ENCODE peak calls at places on chromosomes 7 and 10, in nine cellular contexts. J is H9, C is stomach, U is BE2C, V is nephron progenitor cell, K is IMR-90, B is type B pancreatic cell, N is Calu3, P is esophagus squamous epithelium. E is an unnamed sample.

GRCh38 chr10:1413256-1413655 is 324.1 kb downstream of the ADARB2 start:
- DNase-seq in J (no peak), C (peak; percentile 4), U (no peak), V (no peak), K (no peak), B (no peak), N (no peak), P (no peak), E (no peak)

GRCh38 chr7:107538001-107538400 is 25.7 kb downstream of the COG5 start:
- DNase-seq in J (no peak), C (peak; percentile 79), U (no peak), V (no peak), K (no peak), B (no peak), N (no peak), P (no peak), E (no peak)

GRCh38 chr7:112238852-112239610 is 32.5 kb downstream of the ZNF277 start:
- DNase-seq in J (no peak), C (no peak), U (no peak), V (no peak), K (peak; percentile 41), B (no peak), N (no peak), P (no peak), E (no peak)

GRCh38 chr7:107180378-107180777 is 11.6 kb downstream of the HBP1 start:
- DNase-seq in J (no peak), C (peak; percentile 50), U (peak; percentile 25), V (no peak), K (peak; percentile 88), B (no peak), N (peak; percentile 12), P (no peak), E (peak; percentile 73)

GRCh38 chr7:4123823-4124222 is 558.3 kb upstream of the FOXK1 start:
- DNase-seq in J (no peak), C (no peak), U (no peak), V (no peak), K (peak; percentile 6), B (no peak), N (peak; percentile 55), P (no peak), E (no peak)

GRCh38 chr10:33352154-33352553 is 17.7 kb upstream of the NRP1 start:
- DNase-seq in J (no peak), C (no peak), U (no peak), V (no peak), K (peak; percentile 91), B (no peak), N (no peak), P (no peak), E (peak; percentile 32)

GRCh38 chr10:97721871-97722780 is 8.6 kb downstream of the MARVELD1 start:
- DNase-seq in J (no peak), C (no peak), U (no peak), V (no peak), K (no peak), B (no peak), N (no peak), P (no peak), E (no peak)

GRCh38 chr7:23168111-23168885 is 13.6 kb upstream of the NUP42 start:
- DNase-seq in J (no peak), C (no peak), U (no peak), V (no peak), K (no peak), B (no peak), N (no peak), P (no peak), E (no peak)

GRCh38 chr10:49761789-49762565 is at the start of gene OGDHL:
- DNase-seq in J (peak; percentile 73), C (peak; percentile 46), U (peak; percentile 82), V (peak; percentile 96), K (peak; percentile 19), B (peak; percentile 87), N (peak; percentile 73), P (no peak), E (peak; percentile 77)

GRCh38 chr7:126570845-126571244 is 681.9 kb downstream of the GRM8 start:
- DNase-seq in J (no peak), C (no peak), U (no peak), V (no peak), K (no peak), B (no peak), N (no peak), P (no peak), E (peak; percentile 50)

GRCh38 chr10:124656113-124656490 is 88.1 kb downstream of the FAM53B start:
- DNase-seq in J (no peak), C (no peak), U (no peak), V (no peak), K (no peak), B (no peak), N (no peak), P (no peak), E (no peak)

GRCh38 chr7:135147341-135147898 is 452 bp upstream of the TMEM140 start:
- DNase-seq in J (no peak), C (no peak), U (no peak), V (no peak), K (peak; percentile 37), B (no peak), N (no peak), P (no peak), E (no peak)

GRCh38 chr7:143375298-143376034 is 5.7 kb upstream of the ZYX start:
- DNase-seq in J (no peak), C (no peak), U (no peak), V (no peak), K (no peak), B (no peak), N (no peak), P (no peak), E (no peak)

GRCh38 chr10:44379907-44380306 is 5.0 kb downstream of the CXCL12 start:
- DNase-seq in J (no peak), C (no peak), U (no peak), V (no peak), K (no peak), B (no peak), N (no peak), P (no peak), E (no peak)

GRCh38 chr7:159027803-159028455 is 116.7 kb downstream of the VIPR2 start:
- DNase-seq in J (peak; percentile 24), C (peak; percentile 64), U (no peak), V (peak; percentile 43), K (no peak), B (peak; percentile 66), N (no peak), P (no peak), E (no peak)

GRCh38 chr7:108384721-108385483 is 71.3 kb downstream of the NRCAM start:
- DNase-seq in J (no peak), C (no peak), U (no peak), V (no peak), K (no peak), B (no peak), N (no peak), P (no peak), E (no peak)

GRCh38 chr10:87734987-87735827 is 75.5 kb downstream of the PAPSS2 start:
- DNase-seq in J (peak; percentile 85), C (no peak), U (peak; percentile 16), V (peak; percentile 40), K (peak; percentile 51), B (no peak), N (peak; percentile 20), P (no peak), E (peak; percentile 87)

GRCh38 chr10:97131041-97131659 is 54.6 kb downstream of the SLIT1 start:
- DNase-seq in J (no peak), C (no peak), U (no peak), V (no peak), K (no peak), B (no peak), N (no peak), P (no peak), E (no peak)

GRCh38 chr7:43621729-43622448 is 39.0 kb downstream of the STK17A start:
- DNase-seq in J (no peak), C (no peak), U (no peak), V (no peak), K (no peak), B (no peak), N (no peak), P (no peak), E (peak; percentile 91)

GRCh38 chr7:30163231-30163894 is 28.6 kb downstream of the MTURN start:
- DNase-seq in J (no peak), C (no peak), U (no peak), V (no peak), K (no peak), B (no peak), N (no peak), P (no peak), E (no peak)
- TF ChIP-seq CTCF in J (no peak), C (no peak), U (no peak), V (no peak), K (no peak), B (peak; percentile 10), N (no peak), P (no peak), E (no peak)

GRCh38 chr7:1288996-1289551 is 56.4 kb downstream of the UNCX start:
- DNase-seq in J (no peak), C (no peak), U (no peak), V (no peak), K (no peak), B (no peak), N (no peak), P (no peak), E (no peak)
- TF ChIP-seq CTCF in J (no peak), C (no peak), U (no peak), V (no peak), K (no peak), B (no peak), N (no peak), P (no peak), E (no peak)

DNA sequence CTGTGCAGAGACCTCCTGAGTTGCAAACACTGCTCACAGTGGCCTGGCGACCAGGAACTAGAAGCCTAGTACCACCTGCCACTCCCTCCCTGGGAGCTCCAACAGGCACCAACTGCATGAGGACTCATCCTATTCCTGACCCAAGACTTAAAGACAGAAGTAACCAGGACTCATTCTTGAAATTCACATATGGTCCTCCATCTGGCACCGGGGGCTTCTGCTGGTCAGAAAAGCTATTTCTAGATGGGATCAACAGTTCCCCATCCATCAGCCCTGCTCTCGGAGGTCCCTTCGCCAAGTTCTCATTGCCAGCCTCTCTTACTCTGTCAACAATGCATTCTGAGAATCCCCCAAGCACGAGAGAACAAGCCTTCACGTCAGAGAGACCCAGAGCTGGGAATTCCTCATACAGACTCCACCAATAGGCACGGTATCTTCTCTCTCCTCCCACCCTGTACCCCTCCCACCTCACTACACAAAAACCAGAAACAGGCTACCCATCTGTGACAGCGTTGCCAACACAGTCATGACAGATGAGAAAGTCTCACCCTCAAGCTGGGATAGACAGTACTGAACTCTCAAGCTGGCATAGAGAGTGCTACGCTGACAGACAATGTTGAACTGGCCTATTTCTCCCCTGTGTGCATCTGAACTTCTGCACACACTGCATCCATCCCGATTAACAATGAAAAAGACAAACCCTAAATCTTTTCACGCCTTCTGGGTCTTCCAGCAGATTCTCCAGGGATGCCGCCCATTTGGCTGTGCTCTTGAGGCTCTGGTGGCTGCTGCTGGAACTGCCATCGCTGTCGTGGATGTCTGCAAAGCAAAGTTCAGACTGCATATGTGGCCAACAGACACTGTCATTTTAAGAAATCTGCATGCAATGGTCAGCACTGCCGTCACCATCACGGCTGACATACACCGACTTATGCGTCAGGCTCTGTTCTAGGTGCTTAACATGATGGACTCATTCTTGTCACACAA is 15.6 kb downstream of the RGS10 start:
- DNase-seq in J (no peak), C (no peak), U (no peak), V (no peak), K (peak; percentile 21), B (no peak), N (no peak), P (no peak), E (peak; percentile 30)
- TF ChIP-seq CTCF in J (peak; percentile 53), C (no peak), U (peak; percentile 46), V (peak; percentile 32), K (no peak), B (peak; percentile 56), N (no peak), P (no peak), E (peak; percentile 42)

GRCh38 chr7:41711283-41712064 is 8.6 kb upstream of the INHBA start:
- DNase-seq in J (peak; percentile 72), C (peak; percentile 36), U (peak; percentile 44), V (peak; percentile 51), K (peak; percentile 37), B (no peak), N (peak; percentile 70), P (no peak), E (peak; percentile 36)
- TF ChIP-seq CTCF in J (peak; percentile 77), C (no peak), U (peak; percentile 75), V (peak; percentile 50), K (peak; percentile 45), B (peak; percentile 69), N (peak; percentile 86), P (peak; percentile 47), E (peak; percentile 69)

E was measured in A673.